ENCODE peak calls at places on chromosomes 6 and 20, in seven cellular contexts. X is stimulated activated CD4-positive, alpha-beta T cell treated with anti-CD3 and anti-CD28 coated beads, Interleukin-15, amount 100 ng/mL, for 24 hours; R is activated T-cell treated with anti-CD3 and anti-CD28 coated beads, Interleukin-2, amount 50 U/mL, for 4 hours; G is stimulated activated CD8-positive, alpha-beta memory T cell treated with anti-CD3 and anti-CD28 coated beads, Interleukin-12 subunit alpha, Interleukin-12 subunit beta, amount 100 ng/mL, for 4 hours; U is progenitor cell of endocrine pancreas; H is iPS-NIHi11; B is mucosa of gallbladder. E is an unnamed sample.

GRCh38 chr6:96794980-96795379 is 42.3 kb downstream of the GPR63 start:
- DNase-seq in X (no peak), R (no peak), G (no peak), U (no peak), H (no peak), B (no peak), E (no peak)

GRCh38 chr6:160264213-160264612 is 5.6 kb upstream of the SLC22A2 start:
- DNase-seq in X (no peak), R (no peak), G (no peak), U (no peak), H (no peak), B (no peak), E (no peak)

GRCh38 chr6:127022297-127022696 is 96.2 kb upstream of the RSPO3 start:
- DNase-seq in X (no peak), R (no peak), G (no peak), U (no peak), H (no peak), B (no peak), E (no peak)

GRCh38 chr6:12266571-12266970 is 23.6 kb upstream of the EDN1 start:
- DNase-seq in X (no peak), R (no peak), G (no peak), U (no peak), H (no peak), B (no peak), E (no peak)

GRCh38 chr20:19079536-19080299 is 132.7 kb upstream of the SLC24A3 start:
- DNase-seq in X (no peak), R (no peak), G (no peak), U (no peak), H (no peak), B (no peak), E (no peak)

GRCh38 chr6:95819939-95820338 is 195.8 kb upstream of the FUT9 start:
- DNase-seq in X (peak), R (no peak), G (no peak), U (no peak), H (peak), B (no peak), E (no peak)

GRCh38 chr20:11901127-11901526 is 16.6 kb upstream of the BTBD3 start:
- DNase-seq in X (no peak), R (no peak), G (no peak), U (no peak), H (no peak), B (no peak), E (no peak)

GRCh38 chr6:136609878-136610706 is 59.9 kb upstream of the MAP7 start:
- DNase-seq in X (peak), R (no peak), G (no peak), U (no peak), H (peak), B (peak), E (no peak)

GRCh38 chr6:27127874-27128795 is 119.4 kb upstream of the PRSS16 start:
- DNase-seq in X (no peak), R (no peak), G (no peak), U (no peak), H (no peak), B (no peak), E (no peak)

GRCh38 chr6:36735110-36735971 is 37.7 kb downstream of the RAB44 start:
- DNase-seq in X (peak), R (no peak), G (no peak), U (no peak), H (no peak), B (peak), E (peak)

GRCh38 chr6:37765182-37765780 is 54.2 kb upstream of the ZFAND3 start:
- DNase-seq in X (no peak), R (no peak), G (no peak), U (no peak), H (no peak), B (peak), E (no peak)

GRCh38 chr6:24667378-24667803 is 514 bp downstream of the ACOT13 start:
- DNase-seq in X (no peak), R (no peak), G (no peak), U (no peak), H (no peak), B (peak), E (no peak)

GRCh38 chr20:61608275-61609085 is 356.4 kb downstream of the CDH4 start:
- DNase-seq in X (peak), R (no peak), G (no peak), U (peak), H (peak), B (no peak), E (no peak)

GRCh38 chr6:113277111-113277510 is 580.0 kb upstream of the MARCKS start:
- DNase-seq in X (no peak), R (no peak), G (no peak), U (no peak), H (no peak), B (no peak), E (no peak)

GRCh38 chr6:154448448-154449096 is 61.9 kb downstream of the CNKSR3 start:
- DNase-seq in X (no peak), R (no peak), G (no peak), U (no peak), H (peak), B (peak), E (no peak)